ENCODE peak calls at places on chromosome 4, in eight cellular contexts. Q is CD8-positive, alpha-beta T cell; N is left ventricle myocardium inferior; I is brain microvascular endothelial cell; P is tibial artery; V is foreskin fibroblast; Z is SK-N-SH; R is suprapubic skin. S is an unnamed sample.

GRCh38 chr4:109985993-109986640 is 73.4 kb downstream of the EGF start:
- DNase-seq in Q (no peak), N (no peak), I (no peak), P (no peak), V (no peak), Z (no peak), R (no peak), S (no peak)

GRCh38 chr4:54165438-54165837 is 63.7 kb upstream of the PDGFRA start:
- DNase-seq in Q (no peak), N (no peak), I (peak; percentile 88), P (no peak), V (peak; percentile 87), Z (no peak), R (no peak), S (peak; percentile 86)

GRCh38 chr4:106048250-106048931 is 153.1 kb downstream of the NPNT start:
- DNase-seq in Q (no peak), N (no peak), I (no peak), P (no peak), V (no peak), Z (no peak), R (no peak), S (no peak)

GRCh38 chr4:130090427-130090826 is 994.5 kb downstream of the C4orf33 start:
- DNase-seq in Q (no peak), N (no peak), I (no peak), P (no peak), V (no peak), Z (no peak), R (no peak), S (no peak)

GRCh38 chr4:40886931-40887330 is 137.2 kb downstream of the NSUN7 start:
- DNase-seq in Q (no peak), N (no peak), I (peak; percentile 17), P (no peak), V (no peak), Z (no peak), R (no peak), S (no peak)

GRCh38 chr4:74752798-74753197 is 41.5 kb downstream of the BTC start:
- DNase-seq in Q (no peak), N (no peak), I (no peak), P (no peak), V (no peak), Z (no peak), R (no peak), S (no peak)

GRCh38 chr4:102869569-102870227 is 906 bp downstream of the CISD2 start:
- DNase-seq in Q (no peak), N (no peak), I (no peak), P (no peak), V (no peak), Z (no peak), R (no peak), S (no peak)

GRCh38 chr4:1939664-1940509 is 68.7 kb downstream of the NSD2 start:
- DNase-seq in Q (no peak), N (no peak), I (peak; percentile 83), P (no peak), V (peak; percentile 82), Z (no peak), R (no peak), S (peak; percentile 68)

GRCh38 chr4:22486276-22486675 is 29.6 kb downstream of the ADGRA3 start:
- DNase-seq in Q (no peak), N (no peak), I (no peak), P (no peak), V (no peak), Z (no peak), R (no peak), S (no peak)
- H3K4me3 ChIP-seq in Q (no peak overlapping the region), N (no peak overlapping the region), I (no peak overlapping the region), P (no peak overlapping the region), V (no peak overlapping the region), Z (no peak overlapping the region), R (no peak overlapping the region), S (no peak overlapping the region)

GRCh38 chr4:173418636-173419035 is 19.7 kb upstream of the SCRG1 start:
- DNase-seq in Q (no peak), N (no peak), I (no peak), P (no peak), V (no peak), Z (no peak), R (no peak), S (no peak)

GRCh38 chr4:173415092-173415491 is 16.2 kb upstream of the SCRG1 start:
- DNase-seq in Q (no peak), N (no peak), I (no peak), P (no peak), V (no peak), Z (no peak), R (no peak), S (no peak)

GRCh38 chr4:173414456-173414855 is 15.5 kb upstream of the SCRG1 start:
- DNase-seq in Q (no peak), N (no peak), I (no peak), P (no peak), V (no peak), Z (no peak), R (no peak), S (no peak)

GRCh38 chr4:173417833-173418232 is 18.9 kb upstream of the SCRG1 start:
- DNase-seq in Q (no peak), N (no peak), I (no peak), P (no peak), V (no peak), Z (no peak), R (no peak), S (no peak)

DNA sequence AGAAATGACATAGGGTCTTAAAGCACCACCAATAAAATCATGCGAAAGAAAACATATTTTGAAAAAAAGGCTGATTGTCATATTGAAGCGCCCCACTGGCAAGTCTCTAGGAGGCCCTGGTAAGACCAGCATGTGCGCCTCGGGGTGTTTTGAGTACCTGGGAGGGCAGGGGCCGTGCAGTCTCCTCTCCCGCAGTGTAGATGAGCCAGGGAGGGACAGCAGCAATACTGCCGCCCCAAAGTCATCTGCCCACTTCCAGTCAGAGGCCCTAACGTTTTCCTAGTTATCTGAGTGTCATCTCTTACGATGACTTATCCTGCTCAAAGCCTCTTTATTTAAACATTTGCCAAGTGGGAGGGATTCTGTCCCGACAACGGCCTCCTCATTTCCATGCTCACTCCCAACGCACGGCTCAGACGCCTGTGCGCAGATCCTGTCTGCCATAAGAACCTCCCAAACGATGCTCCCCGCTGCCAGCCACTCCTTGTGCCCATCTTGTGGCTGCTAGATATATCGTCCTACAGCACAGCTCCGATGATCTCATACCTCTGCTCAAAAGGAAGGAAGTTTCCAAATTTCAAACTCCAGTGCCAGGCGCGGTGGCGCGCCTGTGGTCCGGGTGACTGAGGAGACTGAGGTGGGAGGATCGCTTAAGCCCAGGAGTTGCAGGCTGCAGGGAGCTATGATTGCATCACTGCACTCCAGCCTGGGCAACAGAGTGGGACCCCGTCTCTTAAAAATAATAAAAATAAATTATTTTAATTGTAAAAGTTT is 17.2 kb upstream of the SCRG1 start:
- DNase-seq in Q (no peak), N (peak; percentile 48), I (no peak), P (peak; percentile 81), V (no peak), Z (peak; percentile 11), R (peak; percentile 74), S (no peak)
- TF ChIP-seq CTCF in Q (no peak), N (no peak), I (no peak), P (no peak), V (no peak), Z (no peak), R (no peak), S (no peak)

GRCh38 chr4:72899214-72899613 is 170.3 kb downstream of the COX18 start:
- DNase-seq in Q (no peak), N (no peak), I (no peak), P (no peak), V (no peak), Z (no peak), R (no peak), S (no peak)
- H3K4me3 ChIP-seq in Q (no peak overlapping the region), N (no peak overlapping the region), I (no peak overlapping the region), P (no peak overlapping the region), V (no peak overlapping the region), Z (no peak overlapping the region), R (no peak overlapping the region), S (no peak overlapping the region)

DNA sequence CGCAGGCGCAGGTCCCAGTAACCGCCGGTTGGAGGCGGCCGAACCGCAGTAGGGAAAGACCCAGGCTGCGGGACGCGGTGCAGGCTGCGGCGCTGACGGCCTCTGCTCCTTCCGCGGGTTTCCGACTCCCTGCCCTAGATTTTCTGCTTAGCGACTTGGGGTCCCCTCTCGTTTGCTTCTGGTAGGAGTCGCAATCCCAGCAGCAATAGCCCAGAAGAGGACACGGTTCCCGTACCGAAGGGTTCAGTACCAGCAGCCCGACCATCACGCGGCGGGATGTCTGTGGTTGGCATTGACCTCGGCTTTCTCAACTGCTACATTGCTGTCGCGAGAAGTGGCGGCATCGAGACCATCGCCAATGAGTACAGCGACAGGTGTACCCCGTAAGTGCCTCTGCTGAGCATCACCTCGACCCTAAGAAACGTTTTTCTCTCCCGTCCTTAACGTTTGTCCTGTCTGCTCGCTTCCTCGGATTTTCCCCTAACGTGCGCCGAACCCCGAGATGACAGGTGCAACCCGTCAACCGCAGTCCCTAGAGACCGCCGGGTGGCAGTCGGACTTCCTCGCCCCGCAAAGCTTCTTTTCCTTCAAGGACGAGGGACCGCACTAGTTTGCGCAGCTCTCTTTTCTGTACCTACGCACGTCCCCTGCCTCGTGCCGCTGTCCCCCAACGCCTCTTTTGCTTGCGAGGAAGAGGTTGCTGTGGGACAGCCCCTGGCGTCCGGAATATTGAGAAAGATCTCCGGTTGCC is at the start of gene HSPA4L:
- DNase-seq in Q (peak; percentile 15), N (peak; percentile 48), I (peak; percentile 44), P (peak; percentile 85), V (peak; percentile 11), Z (no peak), R (peak; percentile 78), S (no peak)
- TF ChIP-seq CTCF in Q (no peak), N (peak; percentile 56), I (peak; percentile 22), P (peak; percentile 39), V (no peak), Z (peak; percentile 24), R (no peak), S (peak; percentile 46)

DNA sequence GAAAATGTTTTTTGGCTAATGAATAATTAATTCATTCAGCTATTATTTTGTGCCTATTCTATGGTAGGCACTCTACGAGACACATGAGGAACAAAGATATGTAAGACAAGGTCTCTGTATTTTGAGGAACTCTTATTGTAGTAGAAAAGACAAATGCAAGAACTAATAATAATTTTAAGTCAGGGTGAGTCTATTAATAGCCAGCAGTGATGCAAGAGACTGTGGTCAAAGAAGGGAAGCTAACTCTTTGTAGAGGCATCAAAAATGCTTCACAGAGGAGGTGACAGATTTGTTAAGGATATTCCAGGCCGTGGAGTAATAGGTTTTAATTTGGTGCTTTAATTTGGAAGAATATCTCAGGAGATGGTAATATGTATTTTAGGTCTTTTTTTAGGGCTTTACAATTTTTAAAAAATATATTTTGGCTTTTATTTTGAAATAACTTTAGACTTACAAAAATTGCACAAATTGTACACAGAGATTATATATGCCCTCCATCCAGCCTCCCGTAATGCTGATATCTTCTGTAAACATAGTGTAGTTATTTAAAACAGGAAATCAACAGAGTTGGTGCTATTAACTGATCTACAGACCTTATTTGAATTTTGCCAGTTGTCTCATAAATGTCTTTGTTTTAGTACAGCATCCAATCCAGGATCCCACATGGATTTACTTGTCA is 48.1 kb downstream of the DCLK2 start:
- DNase-seq in Q (no peak), N (no peak), I (peak; percentile 36), P (no peak), V (peak; percentile 53), Z (no peak), R (no peak), S (no peak)
- H3K4me3 ChIP-seq in Q (no peak overlapping the region), N (no peak overlapping the region), I (no peak overlapping the region), P (no peak overlapping the region), V (no peak overlapping the region), Z (no peak overlapping the region), R (no peak overlapping the region), S (no peak overlapping the region)